ENCODE peak calls at places on chromosomes 13 and 19, in ten cellular contexts. One of them, this sample, is unnamed.

GRCh38 chr19:35868823-35869326 is 501 bp downstream of the APLP1 start:
- DNase-seq in Caco-2: no peak
- DNase-seq in MM.1S: no peak
- DNase-seq in heart left ventricle: no peak
- DNase-seq in HFFc6: no peak
- DNase-seq in fibroblast of lung: no peak
- DNase-seq in heart right ventricle: no peak
- DNase-seq in AG04450: no peak
- DNase-seq in GM23338: peak
- DNase-seq in glutamatergic neuron: no peak
- DNase-seq in this sample: no peak

GRCh38 chr13:79541426-79542049 is 60.6 kb downstream of the NDFIP2 start:
- DNase-seq in glutamatergic neuron: no peak
- DNase-seq in Caco-2: no peak
- DNase-seq in GM23338: peak
- DNase-seq in AG04450: peak
- DNase-seq in fibroblast of lung: peak
- DNase-seq in heart right ventricle: no peak
- DNase-seq in heart left ventricle: no peak
- DNase-seq in HFFc6: peak
- DNase-seq in MM.1S: peak
- DNase-seq in this sample: no peak

GRCh38 chr19:778910-779653 is 18.2 kb upstream of the PTBP1 start:
- DNase-seq in fibroblast of lung: peak
- DNase-seq in GM23338: peak
- DNase-seq in heart left ventricle: no peak
- DNase-seq in Caco-2: peak
- DNase-seq in MM.1S: no peak
- DNase-seq in glutamatergic neuron: no peak
- DNase-seq in HFFc6: peak
- DNase-seq in AG04450: peak
- DNase-seq in heart right ventricle: no peak
- DNase-seq in this sample: no peak

GRCh38 chr13:113536461-113537110 is 46.1 kb upstream of the DCUN1D2 start:
- DNase-seq in fibroblast of lung: no peak
- DNase-seq in Caco-2: no peak
- DNase-seq in heart right ventricle: no peak
- DNase-seq in MM.1S: no peak
- DNase-seq in glutamatergic neuron: no peak
- DNase-seq in heart left ventricle: no peak
- DNase-seq in AG04450: no peak
- DNase-seq in HFFc6: no peak
- DNase-seq in GM23338: no peak
- DNase-seq in this sample: no peak

GRCh38 chr13:75197803-75198202 is 284.2 kb downstream of the TBC1D4 start:
- DNase-seq in Caco-2: no peak
- DNase-seq in glutamatergic neuron: peak
- DNase-seq in GM23338: no peak
- DNase-seq in AG04450: no peak
- DNase-seq in MM.1S: no peak
- DNase-seq in fibroblast of lung: no peak
- DNase-seq in heart left ventricle: no peak
- DNase-seq in HFFc6: no peak
- DNase-seq in heart right ventricle: no peak
- DNase-seq in this sample: no peak

GRCh38 chr13:83829800-83830199 is 52.5 kb downstream of the SLITRK1 start:
- DNase-seq in Caco-2: no peak
- DNase-seq in heart right ventricle: no peak
- DNase-seq in AG04450: no peak
- DNase-seq in heart left ventricle: no peak
- DNase-seq in GM23338: no peak
- DNase-seq in glutamatergic neuron: no peak
- DNase-seq in HFFc6: no peak
- DNase-seq in fibroblast of lung: no peak
- DNase-seq in MM.1S: no peak
- DNase-seq in this sample: no peak

GRCh38 chr19:2775556-2776430 is 7.3 kb downstream of the SGTA start:
- DNase-seq in MM.1S: no peak
- DNase-seq in glutamatergic neuron: no peak
- DNase-seq in HFFc6: no peak
- DNase-seq in GM23338: no peak
- DNase-seq in heart right ventricle: peak
- DNase-seq in AG04450: no peak
- DNase-seq in heart left ventricle: peak
- DNase-seq in fibroblast of lung: peak
- DNase-seq in Caco-2: no peak
- DNase-seq in this sample: no peak

GRCh38 chr13:40148103-40148502 is 492.6 kb downstream of the COG6 start:
- DNase-seq in fibroblast of lung: no peak
- DNase-seq in glutamatergic neuron: no peak
- DNase-seq in MM.1S: no peak
- DNase-seq in AG04450: no peak
- DNase-seq in heart right ventricle: no peak
- DNase-seq in heart left ventricle: no peak
- DNase-seq in HFFc6: no peak
- DNase-seq in GM23338: no peak
- DNase-seq in Caco-2: no peak
- DNase-seq in this sample: no peak

GRCh38 chr13:98059276-98059675 is 83.6 kb upstream of the FARP1 start:
- DNase-seq in AG04450: no peak
- DNase-seq in HFFc6: no peak
- DNase-seq in MM.1S: no peak
- DNase-seq in heart left ventricle: no peak
- DNase-seq in glutamatergic neuron: no peak
- DNase-seq in heart right ventricle: no peak
- DNase-seq in Caco-2: no peak
- DNase-seq in fibroblast of lung: no peak
- DNase-seq in GM23338: no peak
- DNase-seq in this sample: no peak

GRCh38 chr13:74464656-74465055 is 330.5 kb upstream of the KLF12 start:
- DNase-seq in fibroblast of lung: no peak
- DNase-seq in MM.1S: no peak
- DNase-seq in AG04450: no peak
- DNase-seq in glutamatergic neuron: no peak
- DNase-seq in heart left ventricle: peak
- DNase-seq in heart right ventricle: peak
- DNase-seq in HFFc6: no peak
- DNase-seq in GM23338: no peak
- DNase-seq in Caco-2: no peak
- DNase-seq in this sample: no peak

DNA sequence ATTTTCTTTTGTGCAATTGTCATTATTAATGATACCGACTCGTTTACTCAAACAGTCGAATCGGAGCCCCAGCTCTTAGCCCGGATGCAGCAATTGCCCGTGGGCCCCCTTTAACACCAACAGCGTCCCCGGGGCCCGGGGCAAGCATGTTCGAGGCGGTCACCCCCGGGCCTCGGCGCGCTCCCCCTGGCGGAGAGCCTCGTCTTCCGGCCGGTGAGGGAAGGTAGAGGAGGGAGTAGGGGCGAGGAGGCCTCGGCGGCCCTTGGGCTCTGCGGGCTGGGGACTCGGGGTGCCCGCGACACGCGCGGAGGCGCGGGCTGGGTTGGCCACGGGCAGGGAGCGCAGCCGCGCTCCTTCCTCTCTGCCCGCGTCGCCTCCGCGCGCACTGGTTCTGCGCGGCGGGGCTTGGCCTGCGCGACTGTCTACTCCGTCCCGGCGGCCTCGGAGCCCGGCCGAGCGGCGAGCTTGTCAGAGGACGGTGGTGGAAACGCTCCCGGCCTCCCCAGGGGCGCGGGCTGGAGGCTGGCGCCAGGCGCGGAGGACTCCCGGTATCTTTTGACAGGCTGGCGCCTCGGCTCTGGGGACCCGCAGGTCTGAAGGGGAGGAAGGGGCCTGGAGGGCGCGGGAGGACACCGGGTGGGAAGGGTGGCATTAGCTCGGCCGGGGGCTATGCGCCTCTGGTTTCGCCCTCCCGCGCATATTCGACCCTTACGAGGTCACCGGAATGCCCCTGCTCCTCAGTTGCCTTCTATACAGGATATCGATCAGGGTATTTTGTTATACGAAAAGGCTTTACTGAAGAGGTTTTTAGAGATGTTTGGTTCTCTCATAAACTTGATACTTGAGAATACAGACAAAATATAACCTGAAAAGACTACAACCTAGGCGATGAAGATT is 1.5 kb downstream of the BIVM start:
- DNase-seq in fibroblast of lung: peak
- DNase-seq in heart right ventricle: peak
- DNase-seq in Caco-2: peak
- DNase-seq in heart left ventricle: peak
- DNase-seq in glutamatergic neuron: peak
- DNase-seq in HFFc6: peak
- DNase-seq in AG04450: peak
- DNase-seq in MM.1S: peak
- DNase-seq in GM23338: peak
- DNase-seq in this sample: peak
- TF ChIP-seq CTCF in fibroblast of lung: peak
- TF ChIP-seq CTCF in heart right ventricle: peak
- TF ChIP-seq CTCF in Caco-2: peak
- TF ChIP-seq CTCF in heart left ventricle: peak
- TF ChIP-seq CTCF in glutamatergic neuron: peak
- TF ChIP-seq CTCF in HFFc6: peak
- TF ChIP-seq CTCF in AG04450: peak
- TF ChIP-seq CTCF in MM.1S: peak
- TF ChIP-seq CTCF in GM23338: peak
- TF ChIP-seq CTCF in this sample: peak

DNA sequence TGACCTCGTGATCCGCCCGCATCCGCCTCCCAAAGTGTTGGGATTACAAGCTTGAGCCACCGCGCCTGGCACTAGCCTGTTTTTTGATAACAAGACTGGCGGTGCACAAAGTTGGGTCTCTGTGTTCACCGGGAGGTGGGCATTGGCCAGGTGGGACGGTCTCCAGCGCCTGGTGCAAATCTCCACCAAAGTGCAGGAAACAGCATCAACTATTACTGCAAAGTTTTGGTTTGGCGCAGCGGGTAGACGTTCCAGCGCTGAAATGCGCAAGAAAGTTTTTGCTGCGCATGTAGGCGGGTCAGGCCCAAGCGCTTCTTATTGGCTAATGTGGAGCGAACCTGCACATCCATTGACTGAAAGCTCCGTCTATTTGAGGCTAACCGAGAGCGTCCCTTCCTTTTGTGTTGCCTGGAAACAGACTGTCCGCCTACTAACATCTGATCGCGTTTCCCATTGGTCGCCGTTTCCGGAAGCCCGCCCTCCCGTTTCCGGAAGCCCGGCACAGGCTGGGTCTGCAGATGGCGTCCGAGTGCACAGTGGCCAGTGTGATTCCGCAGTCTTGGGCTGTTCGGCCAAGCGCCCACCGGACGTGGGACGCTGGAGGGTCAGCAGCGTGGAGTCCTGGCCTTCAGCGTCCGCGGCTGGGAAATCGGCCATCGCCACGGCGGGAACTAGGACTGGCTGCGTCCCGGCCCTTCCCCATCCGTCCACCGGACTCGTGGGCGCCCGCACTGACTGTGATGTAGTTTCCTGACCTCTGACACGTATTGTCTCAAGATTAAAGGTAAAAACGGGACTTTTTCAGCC is 53.3 kb upstream of the ZNF527 start:
- DNase-seq in Caco-2: peak
- DNase-seq in HFFc6: peak
- DNase-seq in heart right ventricle: peak
- DNase-seq in GM23338: peak
- DNase-seq in MM.1S: peak
- DNase-seq in AG04450: peak
- DNase-seq in heart left ventricle: peak
- DNase-seq in fibroblast of lung: peak
- DNase-seq in glutamatergic neuron: peak
- DNase-seq in this sample: peak
- TF ChIP-seq CTCF in Caco-2: no peak
- TF ChIP-seq CTCF in HFFc6: peak
- TF ChIP-seq CTCF in heart right ventricle: peak
- TF ChIP-seq CTCF in GM23338: peak
- TF ChIP-seq CTCF in MM.1S: peak
- TF ChIP-seq CTCF in AG04450: peak
- TF ChIP-seq CTCF in heart left ventricle: peak
- TF ChIP-seq CTCF in fibroblast of lung: peak
- TF ChIP-seq CTCF in glutamatergic neuron: no peak
- TF ChIP-seq CTCF in this sample: peak

DNA sequence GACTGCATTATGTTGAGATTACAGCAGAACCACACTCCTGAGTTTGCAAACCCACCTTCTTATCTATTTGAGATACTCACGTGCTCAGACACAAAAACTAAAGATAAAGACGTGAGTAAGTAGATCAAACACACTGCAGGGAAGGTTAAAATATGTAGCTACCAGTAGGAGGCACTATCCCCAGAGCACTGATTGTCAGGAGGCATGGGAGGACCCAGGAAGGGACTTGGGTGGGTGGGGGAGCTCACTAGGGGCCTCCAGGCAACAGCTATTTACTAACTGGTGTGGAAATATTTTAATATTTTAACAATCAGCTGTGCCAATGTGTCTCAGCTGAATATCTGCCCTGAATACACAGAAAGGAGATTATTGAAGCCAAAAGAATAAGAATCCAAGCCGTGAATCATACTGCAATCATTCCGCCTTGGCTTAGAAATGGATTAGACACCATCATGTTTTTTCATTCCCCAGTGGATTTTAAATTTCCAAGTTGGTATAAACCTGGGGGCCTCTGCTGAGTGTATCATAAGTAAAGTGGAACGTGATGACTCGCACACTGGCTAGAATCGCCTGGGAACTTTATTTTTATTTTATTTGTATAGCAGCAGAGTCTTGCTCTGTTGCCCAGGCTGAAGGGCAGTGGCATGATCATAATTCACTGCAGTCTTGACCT is 73.2 kb upstream of the CACNA1A start:
- DNase-seq in fibroblast of lung: no peak
- DNase-seq in heart left ventricle: no peak
- DNase-seq in Caco-2: no peak
- DNase-seq in AG04450: peak
- DNase-seq in glutamatergic neuron: no peak
- DNase-seq in MM.1S: no peak
- DNase-seq in GM23338: peak
- DNase-seq in heart right ventricle: no peak
- DNase-seq in HFFc6: peak
- DNase-seq in this sample: no peak
- TF ChIP-seq CTCF in fibroblast of lung: no peak
- TF ChIP-seq CTCF in heart left ventricle: no peak
- TF ChIP-seq CTCF in Caco-2: no peak
- TF ChIP-seq CTCF in AG04450: peak
- TF ChIP-seq CTCF in glutamatergic neuron: no peak
- TF ChIP-seq CTCF in MM.1S: peak
- TF ChIP-seq CTCF in GM23338: peak
- TF ChIP-seq CTCF in heart right ventricle: no peak
- TF ChIP-seq CTCF in HFFc6: peak
- TF ChIP-seq CTCF in this sample: no peak

DNA sequence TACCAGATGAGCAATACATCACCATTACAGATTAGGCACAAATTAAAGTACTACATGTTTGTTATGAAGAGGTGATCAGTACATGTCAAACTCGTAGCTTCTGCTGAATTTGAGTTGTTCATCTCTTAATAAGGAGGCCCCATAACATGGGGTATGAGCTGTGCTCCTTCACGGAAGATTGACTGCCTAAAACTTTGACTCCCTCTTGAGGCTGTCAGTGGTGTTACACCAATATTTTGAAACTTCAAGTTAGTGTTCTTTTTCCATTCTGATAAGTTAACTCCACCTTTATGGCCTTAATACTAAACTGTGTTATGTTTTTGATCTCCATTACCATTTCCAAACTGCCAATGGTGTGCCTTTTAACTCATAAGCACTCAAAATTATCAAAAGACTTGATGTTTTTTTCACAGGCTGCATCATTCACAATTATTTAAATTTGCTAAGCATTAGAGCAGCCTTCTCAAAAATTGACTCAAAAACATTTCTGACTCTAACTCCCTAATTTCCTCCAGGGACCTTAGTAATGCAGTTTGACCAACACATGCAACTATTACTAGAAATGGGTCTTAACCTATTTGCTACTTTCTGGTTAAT is 1591.5 kb downstream of the PCDH9 start:
- DNase-seq in heart right ventricle: no peak
- DNase-seq in Caco-2: no peak
- DNase-seq in glutamatergic neuron: no peak
- DNase-seq in heart left ventricle: no peak
- DNase-seq in HFFc6: peak
- DNase-seq in MM.1S: peak
- DNase-seq in GM23338: peak
- DNase-seq in fibroblast of lung: peak
- DNase-seq in AG04450: peak
- DNase-seq in this sample: peak
- TF ChIP-seq CTCF in heart right ventricle: peak
- TF ChIP-seq CTCF in Caco-2: peak
- TF ChIP-seq CTCF in glutamatergic neuron: peak
- TF ChIP-seq CTCF in heart left ventricle: peak
- TF ChIP-seq CTCF in HFFc6: peak
- TF ChIP-seq CTCF in MM.1S: peak
- TF ChIP-seq CTCF in GM23338: peak
- TF ChIP-seq CTCF in fibroblast of lung: peak
- TF ChIP-seq CTCF in AG04450: peak
- TF ChIP-seq CTCF in this sample: peak